ENCODE peak calls at places on chromosomes 5 and 9, in ten cellular contexts. One of them, this sample, is unnamed.

GRCh38 chr5:152551061-152551460 is 146.0 kb upstream of the NMUR2 start:
- DNase-seq in transverse colon: no peak
- DNase-seq in Karpas-422: no peak
- DNase-seq in neuronal stem cell: no peak
- DNase-seq in left lobe of liver: no peak
- DNase-seq in HAP-1: no peak
- DNase-seq in BE2C: no peak
- DNase-seq in cardiac fibroblast: no peak
- DNase-seq in PC-9: no peak
- DNase-seq in stomach: no peak
- DNase-seq in this sample: no peak

GRCh38 chr9:129665008-129665771 is at the start of gene PRRX2:
- DNase-seq in neuronal stem cell: peak; percentile 55
- DNase-seq in cardiac fibroblast: no peak
- DNase-seq in left lobe of liver: no peak
- DNase-seq in transverse colon: no peak
- DNase-seq in stomach: no peak
- DNase-seq in HAP-1: no peak
- DNase-seq in BE2C: peak; percentile 48
- DNase-seq in PC-9: no peak
- DNase-seq in Karpas-422: no peak
- DNase-seq in this sample: peak; percentile 53

GRCh38 chr9:74770508-74771261 is 117.0 kb downstream of the TRPM6 start:
- DNase-seq in BE2C: peak; percentile 82
- DNase-seq in PC-9: no peak
- DNase-seq in left lobe of liver: no peak
- DNase-seq in transverse colon: peak; percentile 16
- DNase-seq in neuronal stem cell: no peak
- DNase-seq in cardiac fibroblast: peak; percentile 34
- DNase-seq in HAP-1: peak; percentile 34
- DNase-seq in Karpas-422: peak; percentile 88
- DNase-seq in stomach: peak; percentile 35
- DNase-seq in this sample: peak; percentile 6

GRCh38 chr9:131457746-131458145 is 45.0 kb upstream of the POMT1 start:
- DNase-seq in neuronal stem cell: no peak
- DNase-seq in HAP-1: no peak
- DNase-seq in BE2C: no peak
- DNase-seq in Karpas-422: no peak
- DNase-seq in left lobe of liver: no peak
- DNase-seq in PC-9: no peak
- DNase-seq in transverse colon: no peak
- DNase-seq in cardiac fibroblast: no peak
- DNase-seq in stomach: no peak
- DNase-seq in this sample: no peak

GRCh38 chr9:69120380-69121154 is 53.5 kb upstream of the TJP2 start:
- DNase-seq in neuronal stem cell: peak; percentile 27
- DNase-seq in cardiac fibroblast: no peak
- DNase-seq in PC-9: peak; percentile 96
- DNase-seq in transverse colon: peak; percentile 95
- DNase-seq in stomach: peak; percentile 97
- DNase-seq in left lobe of liver: peak; percentile 70
- DNase-seq in HAP-1: peak; percentile 16
- DNase-seq in BE2C: no peak
- DNase-seq in Karpas-422: no peak
- DNase-seq in this sample: peak; percentile 27

GRCh38 chr5:35470866-35471265 is 146.8 kb upstream of the SPEF2 start:
- DNase-seq in neuronal stem cell: no peak
- DNase-seq in left lobe of liver: no peak
- DNase-seq in PC-9: no peak
- DNase-seq in cardiac fibroblast: peak; percentile 32
- DNase-seq in HAP-1: no peak
- DNase-seq in Karpas-422: no peak
- DNase-seq in transverse colon: no peak
- DNase-seq in BE2C: no peak
- DNase-seq in stomach: no peak
- DNase-seq in this sample: peak; percentile 51

GRCh38 chr9:27673626-27674025 is 100.3 kb upstream of the C9orf72 start:
- DNase-seq in HAP-1: no peak
- DNase-seq in transverse colon: no peak
- DNase-seq in PC-9: no peak
- DNase-seq in Karpas-422: no peak
- DNase-seq in left lobe of liver: no peak
- DNase-seq in stomach: no peak
- DNase-seq in cardiac fibroblast: no peak
- DNase-seq in neuronal stem cell: no peak
- DNase-seq in BE2C: no peak
- DNase-seq in this sample: peak; percentile 31

GRCh38 chr5:169581580-169582227 is 1.9 kb upstream of the SPDL1 start:
- DNase-seq in HAP-1: peak; percentile 62
- DNase-seq in BE2C: peak; percentile 74
- DNase-seq in stomach: peak; percentile 55
- DNase-seq in neuronal stem cell: peak; percentile 44
- DNase-seq in cardiac fibroblast: peak; percentile 83
- DNase-seq in left lobe of liver: peak; percentile 46
- DNase-seq in PC-9: peak; percentile 37
- DNase-seq in Karpas-422: peak; percentile 86
- DNase-seq in transverse colon: peak; percentile 66
- DNase-seq in this sample: peak; percentile 73

GRCh38 chr5:160096178-160096577 is 23.1 kb downstream of the PWWP2A start:
- DNase-seq in neuronal stem cell: no peak
- DNase-seq in stomach: no peak
- DNase-seq in Karpas-422: no peak
- DNase-seq in BE2C: no peak
- DNase-seq in left lobe of liver: no peak
- DNase-seq in cardiac fibroblast: no peak
- DNase-seq in transverse colon: no peak
- DNase-seq in PC-9: no peak
- DNase-seq in HAP-1: no peak
- DNase-seq in this sample: no peak

GRCh38 chr5:172860520-172861443 is 26.7 kb downstream of the ERGIC1 start:
- DNase-seq in transverse colon: peak; percentile 62
- DNase-seq in PC-9: peak; percentile 90
- DNase-seq in Karpas-422: no peak
- DNase-seq in BE2C: no peak
- DNase-seq in stomach: peak; percentile 91
- DNase-seq in cardiac fibroblast: peak; percentile 85
- DNase-seq in left lobe of liver: peak; percentile 97
- DNase-seq in neuronal stem cell: no peak
- DNase-seq in HAP-1: no peak
- DNase-seq in this sample: peak; percentile 58

GRCh38 chr9:5578698-5579085 is 50.2 kb upstream of the RIC1 start:
- DNase-seq in cardiac fibroblast: no peak
- DNase-seq in left lobe of liver: no peak
- DNase-seq in Karpas-422: no peak
- DNase-seq in transverse colon: no peak
- DNase-seq in neuronal stem cell: no peak
- DNase-seq in BE2C: no peak
- DNase-seq in stomach: no peak
- DNase-seq in HAP-1: no peak
- DNase-seq in PC-9: no peak
- DNase-seq in this sample: no peak

GRCh38 chr9:93156475-93157008 is 22.5 kb upstream of the NINJ1 start:
- DNase-seq in BE2C: no peak
- DNase-seq in left lobe of liver: no peak
- DNase-seq in cardiac fibroblast: no peak
- DNase-seq in PC-9: no peak
- DNase-seq in transverse colon: no peak
- DNase-seq in HAP-1: no peak
- DNase-seq in neuronal stem cell: no peak
- DNase-seq in stomach: no peak
- DNase-seq in Karpas-422: no peak
- DNase-seq in this sample: no peak

GRCh38 chr5:624951-625230 is 12.8 kb downstream of the CEP72 start:
- DNase-seq in HAP-1: no peak
- DNase-seq in stomach: no peak
- DNase-seq in transverse colon: no peak
- DNase-seq in PC-9: no peak
- DNase-seq in left lobe of liver: no peak
- DNase-seq in neuronal stem cell: no peak
- DNase-seq in Karpas-422: no peak
- DNase-seq in BE2C: no peak
- DNase-seq in cardiac fibroblast: no peak
- DNase-seq in this sample: no peak

GRCh38 chr5:52690236-52690685 is 97.5 kb upstream of the ITGA1 start:
- DNase-seq in transverse colon: no peak
- DNase-seq in left lobe of liver: no peak
- DNase-seq in BE2C: no peak
- DNase-seq in Karpas-422: no peak
- DNase-seq in HAP-1: no peak
- DNase-seq in neuronal stem cell: no peak
- DNase-seq in PC-9: no peak
- DNase-seq in stomach: no peak
- DNase-seq in cardiac fibroblast: peak; percentile 52
- DNase-seq in this sample: peak; percentile 22

GRCh38 chr9:98706651-98707103 is 2.1 kb downstream of the GABBR2 start:
- DNase-seq in neuronal stem cell: no peak
- DNase-seq in HAP-1: no peak
- DNase-seq in left lobe of liver: no peak
- DNase-seq in PC-9: no peak
- DNase-seq in Karpas-422: no peak
- DNase-seq in BE2C: no peak
- DNase-seq in cardiac fibroblast: peak; percentile 52
- DNase-seq in transverse colon: no peak
- DNase-seq in stomach: no peak
- DNase-seq in this sample: no peak

GRCh38 chr5:109479260-109479860 is 69.6 kb upstream of the PJA2 start:
- DNase-seq in left lobe of liver: no peak
- DNase-seq in transverse colon: no peak
- DNase-seq in HAP-1: peak; percentile 50
- DNase-seq in BE2C: no peak
- DNase-seq in stomach: no peak
- DNase-seq in neuronal stem cell: no peak
- DNase-seq in PC-9: no peak
- DNase-seq in cardiac fibroblast: peak; percentile 54
- DNase-seq in Karpas-422: peak; percentile 72
- DNase-seq in this sample: peak; percentile 19

GRCh38 chr9:117160254-117160653 is 254.6 kb downstream of the ASTN2 start:
- DNase-seq in stomach: no peak
- DNase-seq in Karpas-422: peak; percentile 54
- DNase-seq in PC-9: no peak
- DNase-seq in transverse colon: no peak
- DNase-seq in HAP-1: no peak
- DNase-seq in BE2C: no peak
- DNase-seq in left lobe of liver: no peak
- DNase-seq in cardiac fibroblast: peak; percentile 2
- DNase-seq in neuronal stem cell: no peak
- DNase-seq in this sample: peak; percentile 6

GRCh38 chr5:34499001-34499734 is 157.0 kb upstream of the RAI14 start:
- DNase-seq in neuronal stem cell: no peak
- DNase-seq in HAP-1: no peak
- DNase-seq in BE2C: no peak
- DNase-seq in cardiac fibroblast: peak; percentile 89
- DNase-seq in left lobe of liver: no peak
- DNase-seq in PC-9: peak; percentile 20
- DNase-seq in Karpas-422: peak; percentile 56
- DNase-seq in stomach: no peak
- DNase-seq in transverse colon: no peak
- DNase-seq in this sample: peak; percentile 75

This sample was measured in astrocyte of the hippocampus.